ENCODE peak calls at places on chromosomes 6 and 20, in six cellular contexts. One of them, this sample, is unnamed. For H3K36me3, the result is how much of the 10 kb centered on the place peaks cover.

GRCh38 chr6:45548657-45549515 is 171.2 kb upstream of the SUPT3H start:
- DNase-seq in cardiac muscle cell: no peak
- DNase-seq in uterus: no peak
- DNase-seq in hepatocyte: no peak
- DNase-seq in brain microvascular endothelial cell: no peak
- DNase-seq in fibroblast of lung: no peak
- DNase-seq in this sample: no peak

GRCh38 chr6:43248791-43249190 is 5.5 kb downstream of the TTBK1 start:
- DNase-seq in uterus: no peak
- DNase-seq in fibroblast of lung: no peak
- DNase-seq in cardiac muscle cell: no peak
- DNase-seq in brain microvascular endothelial cell: no peak
- DNase-seq in hepatocyte: no peak
- DNase-seq in this sample: no peak

GRCh38 chr6:157244175-157244574 is 79.1 kb downstream of the TMEM242 start:
- DNase-seq in fibroblast of lung: no peak
- DNase-seq in brain microvascular endothelial cell: peak
- DNase-seq in cardiac muscle cell: no peak
- DNase-seq in uterus: no peak
- DNase-seq in hepatocyte: peak
- DNase-seq in this sample: no peak

GRCh38 chr20:17725094-17725835 is 25.5 kb downstream of the BANF2 start:
- DNase-seq in brain microvascular endothelial cell: no peak
- DNase-seq in hepatocyte: no peak
- DNase-seq in uterus: no peak
- DNase-seq in cardiac muscle cell: no peak
- DNase-seq in fibroblast of lung: no peak
- DNase-seq in this sample: peak

GRCh38 chr6:139330271-139330670 is 38.5 kb upstream of the TXLNB start:
- DNase-seq in cardiac muscle cell: no peak
- DNase-seq in uterus: no peak
- DNase-seq in fibroblast of lung: no peak
- DNase-seq in brain microvascular endothelial cell: no peak
- DNase-seq in hepatocyte: no peak
- DNase-seq in this sample: no peak

GRCh38 chr6:112029045-112029822 is 24.7 kb upstream of the CCN6 start:
- DNase-seq in fibroblast of lung: peak
- DNase-seq in uterus: no peak
- DNase-seq in cardiac muscle cell: peak
- DNase-seq in brain microvascular endothelial cell: peak
- DNase-seq in hepatocyte: peak
- DNase-seq in this sample: peak

GRCh38 chr6:11198663-11199603 is 33.5 kb downstream of the NEDD9 start:
- DNase-seq in hepatocyte: no peak
- DNase-seq in brain microvascular endothelial cell: no peak
- DNase-seq in uterus: no peak
- DNase-seq in cardiac muscle cell: no peak
- DNase-seq in fibroblast of lung: no peak
- DNase-seq in this sample: no peak

GRCh38 chr20:58571942-58572666 is 56.9 kb upstream of the APCDD1L start:
- DNase-seq in uterus: peak
- DNase-seq in brain microvascular endothelial cell: peak
- DNase-seq in cardiac muscle cell: no peak
- DNase-seq in hepatocyte: peak
- DNase-seq in fibroblast of lung: peak
- DNase-seq in this sample: no peak

GRCh38 chr20:47456952-47457724 is 44.5 kb upstream of the NCOA3 start:
- DNase-seq in hepatocyte: no peak
- DNase-seq in uterus: no peak
- DNase-seq in brain microvascular endothelial cell: peak
- DNase-seq in fibroblast of lung: peak
- DNase-seq in cardiac muscle cell: no peak
- DNase-seq in this sample: no peak

GRCh38 chr6:24930386-24930785 is 5.4 kb downstream of the RIPOR2 start:
- DNase-seq in fibroblast of lung: peak
- DNase-seq in uterus: peak
- DNase-seq in brain microvascular endothelial cell: peak
- DNase-seq in cardiac muscle cell: peak
- DNase-seq in hepatocyte: no peak
- DNase-seq in this sample: no peak

GRCh38 chr6:158061709-158062461 is 80.2 kb downstream of the SYNJ2 start:
- DNase-seq in uterus: no peak
- DNase-seq in brain microvascular endothelial cell: peak
- DNase-seq in fibroblast of lung: no peak
- DNase-seq in cardiac muscle cell: no peak
- DNase-seq in hepatocyte: no peak
- DNase-seq in this sample: no peak

GRCh38 chr20:59618131-59618530 is 13.8 kb downstream of the PHACTR3 start:
- DNase-seq in brain microvascular endothelial cell: no peak
- DNase-seq in cardiac muscle cell: no peak
- DNase-seq in hepatocyte: no peak
- DNase-seq in fibroblast of lung: no peak
- DNase-seq in uterus: no peak
- DNase-seq in this sample: no peak

GRCh38 chr6:115358616-115359015 is 702.1 kb downstream of the FRK start:
- DNase-seq in uterus: no peak
- DNase-seq in fibroblast of lung: no peak
- DNase-seq in hepatocyte: no peak
- DNase-seq in cardiac muscle cell: no peak
- DNase-seq in brain microvascular endothelial cell: no peak
- DNase-seq in this sample: no peak

GRCh38 chr20:24808616-24809015 is 140.5 kb upstream of the CST7 start:
- DNase-seq in uterus: no peak
- DNase-seq in cardiac muscle cell: no peak
- DNase-seq in brain microvascular endothelial cell: no peak
- DNase-seq in fibroblast of lung: no peak
- DNase-seq in hepatocyte: no peak
- DNase-seq in this sample: no peak

GRCh38 chr20:24812356-24812755 is 136.7 kb upstream of the CST7 start:
- DNase-seq in brain microvascular endothelial cell: no peak
- DNase-seq in cardiac muscle cell: no peak
- DNase-seq in uterus: no peak
- DNase-seq in hepatocyte: no peak
- DNase-seq in fibroblast of lung: no peak
- DNase-seq in this sample: no peak

GRCh38 chr20:24811020-24811419 is 138.0 kb upstream of the CST7 start:
- DNase-seq in fibroblast of lung: no peak
- DNase-seq in uterus: no peak
- DNase-seq in brain microvascular endothelial cell: no peak
- DNase-seq in cardiac muscle cell: no peak
- DNase-seq in hepatocyte: no peak
- DNase-seq in this sample: no peak

GRCh38 chr20:24806896-24807676 is 142.0 kb upstream of the CST7 start:
- DNase-seq in uterus: no peak
- DNase-seq in hepatocyte: no peak
- DNase-seq in cardiac muscle cell: no peak
- DNase-seq in brain microvascular endothelial cell: no peak
- DNase-seq in fibroblast of lung: no peak
- DNase-seq in this sample: no peak

DNA sequence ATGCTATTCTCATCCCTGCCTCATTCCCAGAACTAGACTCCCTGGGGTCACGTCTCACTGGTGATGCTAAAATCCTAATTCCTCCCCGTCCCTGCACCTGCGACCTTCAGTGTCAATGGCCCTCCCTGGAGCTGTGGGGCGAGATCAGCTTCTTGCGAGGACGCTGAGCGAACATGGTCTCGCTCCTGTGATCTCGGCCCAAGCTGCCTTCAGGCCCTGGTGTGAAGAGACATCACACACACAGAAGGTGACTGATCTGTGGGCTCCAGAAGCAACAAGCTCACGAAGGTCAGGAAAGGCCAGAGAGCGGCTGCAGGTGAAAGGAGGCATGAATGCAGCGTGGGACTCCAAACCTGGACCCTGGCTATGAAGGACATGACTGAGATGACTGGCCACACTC is 139.5 kb upstream of the CST7 start:
- DNase-seq in uterus: no peak
- DNase-seq in cardiac muscle cell: no peak
- DNase-seq in fibroblast of lung: no peak
- DNase-seq in brain microvascular endothelial cell: no peak
- DNase-seq in hepatocyte: no peak
- DNase-seq in this sample: no peak
- H3K27ac ChIP-seq in uterus: no peak
- H3K27ac ChIP-seq in cardiac muscle cell: no peak
- H3K27ac ChIP-seq in fibroblast of lung: no peak
- H3K27ac ChIP-seq in brain microvascular endothelial cell: no peak
- H3K27ac ChIP-seq in hepatocyte: no peak
- H3K27ac ChIP-seq in this sample: no peak

GRCh38 chr6:151716446-151717047 is 90.9 kb upstream of the ESR1 start:
- DNase-seq in hepatocyte: peak
- DNase-seq in uterus: no peak
- DNase-seq in brain microvascular endothelial cell: peak
- DNase-seq in cardiac muscle cell: peak
- DNase-seq in fibroblast of lung: no peak
- DNase-seq in this sample: no peak
- H3K36me3 ChIP-seq in hepatocyte: under half
- H3K36me3 ChIP-seq in uterus: under half
- H3K36me3 ChIP-seq in brain microvascular endothelial cell: under half
- H3K36me3 ChIP-seq in cardiac muscle cell: under half
- H3K36me3 ChIP-seq in fibroblast of lung: under half
- H3K36me3 ChIP-seq in this sample: under half

GRCh38 chr20:36866681-36867485 is 9.1 kb upstream of the TLDC2 start:
- DNase-seq in hepatocyte: no peak
- DNase-seq in brain microvascular endothelial cell: no peak
- DNase-seq in fibroblast of lung: no peak
- DNase-seq in cardiac muscle cell: no peak
- DNase-seq in uterus: no peak
- DNase-seq in this sample: no peak
- H3K27ac ChIP-seq in hepatocyte: no peak
- H3K27ac ChIP-seq in brain microvascular endothelial cell: no peak
- H3K27ac ChIP-seq in fibroblast of lung: no peak
- H3K27ac ChIP-seq in cardiac muscle cell: no peak
- H3K27ac ChIP-seq in uterus: no peak
- H3K27ac ChIP-seq in this sample: no peak

DNA sequence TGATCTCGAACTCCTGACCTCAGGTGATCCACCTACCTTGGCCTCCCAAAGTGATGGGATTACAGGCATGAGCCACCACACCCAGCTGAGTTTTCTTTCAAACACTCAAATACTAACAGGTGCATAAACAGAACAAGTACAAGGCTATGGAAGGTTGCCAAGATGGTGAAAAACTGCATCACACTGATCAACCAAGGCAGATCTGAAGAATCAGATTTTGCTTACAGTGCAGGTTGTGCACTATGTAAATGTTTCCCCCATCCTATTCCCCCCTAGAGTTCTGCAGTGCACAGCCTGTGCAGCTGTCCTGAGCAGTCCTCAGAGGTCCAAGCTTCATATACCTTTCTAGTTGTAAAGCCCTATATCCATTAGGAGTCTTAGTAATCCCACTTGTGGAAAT is 73.0 kb downstream of the GFRA4 start:
- DNase-seq in brain microvascular endothelial cell: no peak
- DNase-seq in hepatocyte: no peak
- DNase-seq in uterus: no peak
- DNase-seq in fibroblast of lung: no peak
- DNase-seq in cardiac muscle cell: no peak
- DNase-seq in this sample: no peak
- H3K36me3 ChIP-seq in brain microvascular endothelial cell: under half
- H3K36me3 ChIP-seq in hepatocyte: under half
- H3K36me3 ChIP-seq in uterus: under half
- H3K36me3 ChIP-seq in fibroblast of lung: under half
- H3K36me3 ChIP-seq in cardiac muscle cell: under half
- H3K36me3 ChIP-seq in this sample: half or more

DNA sequence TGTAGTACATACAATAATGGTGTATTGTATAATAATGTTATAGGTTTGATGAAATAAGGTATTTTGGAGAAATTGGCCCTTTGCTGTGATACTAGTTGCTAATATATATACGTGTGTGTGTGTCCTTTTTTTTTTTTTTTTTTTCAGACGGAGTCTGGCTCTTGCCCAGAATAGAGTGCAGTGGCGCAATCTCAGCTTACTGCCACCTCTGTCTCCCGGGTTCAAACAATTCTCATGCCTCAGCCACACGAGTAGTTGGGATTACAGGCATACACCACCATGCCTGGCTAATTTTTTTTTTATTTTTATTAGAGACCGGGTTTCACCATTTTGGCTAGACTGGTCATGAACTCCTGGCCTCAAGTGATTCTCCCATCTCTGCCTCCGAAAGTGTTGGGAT is 23.3 kb downstream of the SENP6 start:
- DNase-seq in fibroblast of lung: peak
- DNase-seq in brain microvascular endothelial cell: no peak
- DNase-seq in cardiac muscle cell: no peak
- DNase-seq in uterus: no peak
- DNase-seq in hepatocyte: no peak
- DNase-seq in this sample: no peak
- H3K27ac ChIP-seq in fibroblast of lung: no peak
- H3K27ac ChIP-seq in brain microvascular endothelial cell: no peak
- H3K27ac ChIP-seq in cardiac muscle cell: no peak
- H3K27ac ChIP-seq in uterus: no peak
- H3K27ac ChIP-seq in hepatocyte: no peak
- H3K27ac ChIP-seq in this sample: no peak